ENCODE peak calls at places on chromosomes 16 and 17, in four cellular contexts. U is suprapubic skin; L is naive thymus-derived CD4-positive, alpha-beta T cell; B is midbrain. I is an unnamed sample.

GRCh38 chr17:8581002-8581658 is 49.4 kb downstream of the MYH10 start:
- DNase-seq in U (no peak), L (no peak), B (no peak), I (no peak)

GRCh38 chr16:85312642-85313540 is 200.6 kb upstream of the CIBAR2 start:
- DNase-seq in U (no peak), L (no peak), B (no peak), I (no peak)

GRCh38 chr16:14545346-14545884 is 84.6 kb downstream of the PARN start:
- DNase-seq in U (no peak), L (no peak), B (no peak), I (no peak)

GRCh38 chr17:28057731-28058246 is 15.3 kb downstream of the NLK start:
- DNase-seq in U (no peak), L (no peak), B (no peak), I (no peak)

GRCh38 chr17:65684631-65685030 is 123.2 kb upstream of the AXIN2 start:
- DNase-seq in U (no peak), L (no peak), B (no peak), I (no peak)

GRCh38 chr17:48500435-48501426 is 30.1 kb downstream of the HOXB1 start:
- DNase-seq in U (no peak), L (no peak), B (no peak), I (no peak)

GRCh38 chr17:75750661-75751423 is 14.2 kb downstream of the GALK1 start:
- DNase-seq in U (peak), L (no peak), B (no peak), I (no peak)

GRCh38 chr16:72723781-72724180 is 324.1 kb downstream of the ZFHX3 start:
- DNase-seq in U (no peak), L (no peak), B (no peak), I (no peak)

GRCh38 chr16:83717308-83717707 is 90.5 kb upstream of the HSBP1 start:
- DNase-seq in U (no peak), L (no peak), B (no peak), I (no peak)

GRCh38 chr16:84159800-84160199 is 14.7 kb downstream of the DNAAF1 start:
- DNase-seq in U (no peak), L (no peak), B (no peak), I (no peak)

GRCh38 chr17:74770498-74771318 is 5.4 kb downstream of the NAT9 start:
- DNase-seq in U (no peak), L (peak), B (peak), I (no peak)

GRCh38 chr17:82882715-82883446 is 43.1 kb upstream of the ZNF750 start:
- DNase-seq in U (no peak), L (peak), B (no peak), I (no peak)

GRCh38 chr17:68514809-68515208 is 2.6 kb downstream of the PRKAR1A start:
- DNase-seq in U (no peak), L (peak), B (no peak), I (no peak)

GRCh38 chr17:44097110-44097810 is 26.2 kb downstream of the HDAC5 start:
- DNase-seq in U (no peak), L (no peak), B (no peak), I (no peak)

GRCh38 chr16:28591355-28591754 is 5.5 kb downstream of the SULT1A2 start:
- DNase-seq in U (no peak), L (no peak), B (no peak), I (no peak)

GRCh38 chr17:44198721-44199552 is 747 bp downstream of the ATXN7L3 start:
- DNase-seq in U (peak), L (peak), B (peak), I (peak)

GRCh38 chr16:4244254-4244812 is 2.5 kb upstream of the SRL start:
- DNase-seq in U (no peak), L (no peak), B (no peak), I (no peak)

GRCh38 chr17:82849076-82849945 is 9.5 kb upstream of the ZNF750 start:
- DNase-seq in U (no peak), L (no peak), B (no peak), I (no peak)

GRCh38 chr17:78822552-78822951 is 18.1 kb downstream of the USP36 start:
- DNase-seq in U (no peak), L (no peak), B (no peak), I (peak)

GRCh38 chr16:85430523-85431381 is 182.4 kb upstream of the GSE1 start:
- DNase-seq in U (no peak), L (peak), B (no peak), I (no peak)

GRCh38 chr16:66409156-66409555 is 17.9 kb upstream of the BEAN1 start:
- DNase-seq in U (no peak), L (no peak), B (no peak), I (no peak)

GRCh38 chr16:47567321-47567720 is 106.2 kb downstream of the PHKB start:
- DNase-seq in U (no peak), L (no peak), B (peak), I (no peak)

GRCh38 chr16:21703589-21704174 is 39.9 kb downstream of the OTOA start:
- DNase-seq in U (no peak), L (no peak), B (no peak), I (no peak)

GRCh38 chr17:9199474-9200196 is 178.3 kb downstream of the NTN1 start:
- DNase-seq in U (no peak), L (no peak), B (no peak), I (no peak)

GRCh38 chr17:41944943-41945342 is 14.5 kb downstream of the ODAD4 start:
- DNase-seq in U (no peak), L (no peak), B (no peak), I (no peak)

GRCh38 chr16:12995721-12996372 is 94.4 kb downstream of the SHISA9 start:
- DNase-seq in U (no peak), L (no peak), B (no peak), I (no peak)

GRCh38 chr16:88647178-88648070 is 3.4 kb downstream of the CYBA start:
- DNase-seq in U (no peak), L (no peak), B (no peak), I (no peak)

GRCh38 chr16:58614212-58614611 is 15.4 kb downstream of the CNOT1 start:
- DNase-seq in U (no peak), L (no peak), B (no peak), I (no peak)

GRCh38 chr17:80123791-80124190 is 22.4 kb downstream of the GAA start:
- DNase-seq in U (no peak), L (no peak), B (no peak), I (no peak)

GRCh38 chr17:48715496-48716399 is 6.6 kb downstream of the PRAC1 start:
- DNase-seq in U (no peak), L (no peak), B (no peak), I (no peak)

GRCh38 chr17:34654276-34654675 is 74.9 kb downstream of the TMEM132E start:
- DNase-seq in U (no peak), L (no peak), B (no peak), I (no peak)

GRCh38 chr16:1535391-1536291 is 2.2 kb downstream of the TMEM204 start:
- DNase-seq in U (no peak), L (peak), B (no peak), I (no peak)

GRCh38 chr17:27577124-27577761 is 53.7 kb upstream of the LGALS9 start:
- DNase-seq in U (no peak), L (no peak), B (peak), I (no peak)

GRCh38 chr16:89491238-89491869 is 993 bp upstream of the ANKRD11 start:
- DNase-seq in U (no peak), L (peak), B (no peak), I (no peak)

GRCh38 chr16:9097266-9098219 is 6.1 kb downstream of the HAPSTR1 start:
- DNase-seq in U (no peak), L (no peak), B (no peak), I (no peak)

GRCh38 chr17:14784997-14785696 is 480.0 kb downstream of the PMP22 start:
- DNase-seq in U (no peak), L (peak), B (no peak), I (no peak)

GRCh38 chr17:59010026-59010425 is 96.7 kb downstream of the TRIM37 start:
- DNase-seq in U (no peak), L (no peak), B (no peak), I (no peak)

GRCh38 chr17:50480854-50481490 is 2.3 kb downstream of the RSAD1 start:
- DNase-seq in U (no peak), L (no peak), B (no peak), I (no peak)

GRCh38 chr16:19417640-19418039 is at the start of gene TMC5:
- DNase-seq in U (no peak), L (no peak), B (no peak), I (no peak)

I was measured in T1000.